ENCODE peak calls at places on chromosomes 12 and 14, in six cellular contexts. V is NCI-H1436 treated with DMSO at 0.1 percent for 48 hours, H is nephron progenitor cell, P is NCI-H187, C is ELR, K is T47D. X is an unnamed sample.

GRCh38 chr12:68240079-68240478 is 13.3 kb downstream of the IL22 start:
- DNase-seq in V (no peak), H (no peak), P (no peak), C (peak; percentile 89), K (peak; percentile 64), X (no peak)

GRCh38 chr12:1287446-1287975 is 296.5 kb downstream of the ERC1 start:
- DNase-seq in V (no peak), H (no peak), P (no peak), C (no peak), K (no peak), X (no peak)

GRCh38 chr14:101927859-101928258 is 36.5 kb upstream of the DYNC1H1 start:
- DNase-seq in V (no peak), H (peak; percentile 29), P (no peak), C (peak; percentile 89), K (no peak), X (no peak)

GRCh38 chr14:81471062-81471461 is 62.6 kb downstream of the SEL1L start:
- DNase-seq in V (no peak), H (no peak), P (no peak), C (no peak), K (no peak), X (no peak)

GRCh38 chr12:127803545-127803944 is 463.4 kb upstream of the TMEM132C start:
- DNase-seq in V (no peak), H (no peak), P (no peak), C (no peak), K (no peak), X (no peak)

GRCh38 chr12:17875230-17875629 is 214.8 kb downstream of the RERGL start:
- DNase-seq in V (no peak), H (no peak), P (no peak), C (no peak), K (no peak), X (no peak)

GRCh38 chr12:43835264-43835655 is 621 bp upstream of the TMEM117 start:
- DNase-seq in V (no peak), H (no peak), P (no peak), C (no peak), K (no peak), X (no peak)

GRCh38 chr14:64725879-64726584 is 21.8 kb downstream of the PLEKHG3 start:
- DNase-seq in V (no peak), H (no peak), P (no peak), C (peak; percentile 17), K (no peak), X (no peak)

GRCh38 chr14:41285193-41285748 is 321.4 kb upstream of the LRFN5 start:
- DNase-seq in V (peak; percentile 65), H (peak; percentile 68), P (no peak), C (peak; percentile 26), K (peak; percentile 88), X (no peak)

GRCh38 chr12:118190266-118190665 is 54.3 kb downstream of the PEBP1 start:
- DNase-seq in V (no peak), H (no peak), P (no peak), C (peak; percentile 57), K (no peak), X (no peak)

GRCh38 chr12:76310110-76310509 is 38.1 kb downstream of the BBS10 start:
- DNase-seq in V (no peak), H (no peak), P (no peak), C (peak; percentile 67), K (no peak), X (no peak)

GRCh38 chr14:105856676-105857222 is 330.4 kb downstream of the TMEM121 start:
- DNase-seq in V (no peak), H (no peak), P (no peak), C (no peak), K (no peak), X (no peak)

GRCh38 chr14:55139696-55140509 is 10.9 kb downstream of the LGALS3 start:
- DNase-seq in V (no peak), H (no peak), P (no peak), C (no peak), K (no peak), X (no peak)

GRCh38 chr12:21819236-21819635 is 44.7 kb upstream of the KCNJ8 start:
- DNase-seq in V (no peak), H (no peak), P (no peak), C (peak; percentile 23), K (no peak), X (no peak)

GRCh38 chr12:120713861-120714482 is 3.7 kb downstream of the UNC119B start:
- DNase-seq in V (peak; percentile 53), H (peak; percentile 75), P (peak; percentile 68), C (peak; percentile 88), K (peak; percentile 84), X (peak; percentile 68)

GRCh38 chr12:85575115-85576096 is 260.8 kb downstream of the RASSF9 start:
- DNase-seq in V (no peak), H (peak; percentile 57), P (peak; percentile 4), C (peak; percentile 72), K (peak; percentile 79), X (peak; percentile 20)

GRCh38 chr12:71125515-71125914 is 32.3 kb downstream of the TSPAN8 start:
- DNase-seq in V (no peak), H (no peak), P (no peak), C (no peak), K (no peak), X (no peak)

GRCh38 chr14:76371066-76371465 is 4.9 kb upstream of the ESRRB start:
- DNase-seq in V (no peak), H (no peak), P (no peak), C (no peak), K (no peak), X (no peak)

GRCh38 chr12:116604883-116605641 is 45.9 kb downstream of the MAP1LC3B2 start:
- DNase-seq in V (no peak), H (no peak), P (no peak), C (peak; percentile 48), K (no peak), X (no peak)

GRCh38 chr14:34797747-34798583 is 77.2 kb downstream of the BAZ1A start:
- DNase-seq in V (no peak), H (no peak), P (no peak), C (no peak), K (no peak), X (no peak)

GRCh38 chr12:13727707-13728147 is 253.7 kb downstream of the GRIN2B start:
- DNase-seq in V (no peak), H (no peak), P (no peak), C (no peak), K (no peak), X (no peak)

GRCh38 chr12:109878749-109879148 is 1.6 kb downstream of the GLTP start:
- DNase-seq in V (no peak), H (no peak), P (no peak), C (no peak), K (no peak), X (no peak)

GRCh38 chr12:95460901-95461300 is 13.1 kb upstream of the METAP2 start:
- DNase-seq in V (no peak), H (no peak), P (no peak), C (no peak), K (no peak), X (no peak)

GRCh38 chr12:96399919-96400630 is at the start of gene CDK17:
- DNase-seq in V (peak; percentile 20), H (peak; percentile 83), P (peak; percentile 81), C (peak; percentile 88), K (peak; percentile 92), X (peak; percentile 82)

GRCh38 chr14:47976139-47976538 is 300.7 kb upstream of the MDGA2 start:
- DNase-seq in V (no peak), H (no peak), P (no peak), C (no peak), K (no peak), X (no peak)

GRCh38 chr12:39619316-39619659 is 315 bp downstream of the ABCD2 start:
- DNase-seq in V (no peak), H (no peak), P (no peak), C (peak; percentile 15), K (no peak), X (no peak)

GRCh38 chr14:75934998-75935628 is 46.7 kb downstream of the TGFB3 start:
- DNase-seq in V (peak; percentile 11), H (no peak), P (no peak), C (no peak), K (no peak), X (no peak)

GRCh38 chr12:9792961-9793617 is 32.4 kb upstream of the CD69 start:
- DNase-seq in V (no peak), H (no peak), P (no peak), C (peak; percentile 95), K (no peak), X (no peak)